ENCODE peak calls at places on chromosome 11, in nine cellular contexts. H is ovary, C is esophagus squamous epithelium, X is psoas muscle, I is GM23248, G is PC-3, J is uterus, Y is OCI-LY7, O is heart right ventricle. M is an unnamed sample. For H3K9me3, the result is how much of the 10 kb centered on the place peaks cover.

GRCh38 chr11:119983240-119983732 is 154.6 kb downstream of the TRIM29 start:
- DNase-seq in G (no peak), X (no peak), J (no peak), H (no peak), I (no peak), O (no peak), C (no peak), Y (no peak), M (no peak)

GRCh38 chr11:12773591-12773990 is 99.4 kb downstream of the TEAD1 start:
- DNase-seq in Y (no peak), I (no peak), J (no peak), H (no peak), C (no peak), X (no peak), G (no peak), O (no peak), M (no peak)

GRCh38 chr11:45553401-45553936 is 112.0 kb downstream of the CHST1 start:
- DNase-seq in C (no peak), X (no peak), Y (no peak), I (no peak), G (no peak), H (no peak), J (no peak), O (no peak), M (no peak)

GRCh38 chr11:97743205-97743742 is 1277.5 kb upstream of the CNTN5 start:
- DNase-seq in I (no peak), G (no peak), Y (no peak), J (no peak), X (no peak), C (no peak), O (no peak), H (no peak), M (no peak)

GRCh38 chr11:44899959-44900358 is 50.7 kb downstream of the TP53I11 start:
- DNase-seq in G (peak), C (no peak), X (no peak), O (no peak), J (peak), Y (peak), H (no peak), I (peak), M (no peak)

GRCh38 chr11:132538642-132539041 is 993.7 kb downstream of the OPCML start:
- DNase-seq in Y (no peak), G (no peak), O (no peak), J (no peak), X (no peak), C (no peak), H (no peak), I (no peak), M (peak)

GRCh38 chr11:80925291-80925690 is 1484.5 kb upstream of the TENM4 start:
- DNase-seq in H (no peak), J (no peak), C (no peak), O (no peak), I (no peak), X (no peak), Y (no peak), G (no peak), M (no peak)

GRCh38 chr11:79068356-79068755 is 372.5 kb downstream of the TENM4 start:
- DNase-seq in X (no peak), O (no peak), H (no peak), J (no peak), I (no peak), C (no peak), Y (no peak), G (no peak), M (no peak)

GRCh38 chr11:118530180-118530682 is 761 bp upstream of the TMEM25 start:
- DNase-seq in C (no peak), G (peak), J (no peak), O (no peak), Y (no peak), H (no peak), I (peak), X (no peak), M (no peak)

GRCh38 chr11:123549901-123550619 is 104.4 kb downstream of the SCN3B start:
- DNase-seq in X (no peak), I (peak), O (no peak), J (no peak), H (no peak), G (peak), Y (no peak), C (no peak), M (no peak)

GRCh38 chr11:1708716-1709115 is 11.7 kb downstream of the KRTAP5-6 start:
- DNase-seq in H (no peak), O (no peak), Y (no peak), G (no peak), C (no peak), X (no peak), I (no peak), J (no peak), M (no peak)

GRCh38 chr11:69245491-69246345 is 48.2 kb upstream of the MYEOV start:
- DNase-seq in I (no peak), Y (no peak), H (no peak), X (no peak), J (no peak), C (no peak), G (no peak), O (peak), M (no peak)

GRCh38 chr11:73625690-73626318 is 20.6 kb upstream of the PLEKHB1 start:
- DNase-seq in J (peak), C (no peak), I (peak), O (peak), H (peak), X (peak), Y (peak), G (peak), M (no peak)

GRCh38 chr11:2091786-2092463 is 47.3 kb downstream of the IGF2 start:
- DNase-seq in I (no peak), X (peak), H (no peak), O (no peak), G (no peak), C (no peak), J (no peak), Y (no peak), M (no peak)

GRCh38 chr11:123833095-123833494 is 26.9 kb upstream of the OR6M1 start:
- DNase-seq in X (no peak), O (no peak), J (no peak), C (no peak), I (no peak), G (peak), H (no peak), Y (no peak), M (no peak)

GRCh38 chr11:10208045-10208674 is 85.9 kb downstream of the SBF2 start:
- DNase-seq in G (peak), J (no peak), H (no peak), X (no peak), I (peak), Y (peak), O (no peak), C (no peak), M (no peak)

GRCh38 chr11:119583585-119583984 is 145.4 kb downstream of the NECTIN1 start:
- DNase-seq in I (no peak), O (no peak), J (no peak), Y (no peak), G (no peak), X (no peak), C (no peak), H (no peak), M (no peak)

GRCh38 chr11:13850256-13851010 is 112.1 kb upstream of the SPON1 start:
- DNase-seq in H (no peak), O (no peak), X (no peak), Y (peak), J (no peak), I (no peak), G (no peak), C (no peak), M (no peak)

GRCh38 chr11:81569999-81570398 is 1163.7 kb downstream of the FAM181B start:
- DNase-seq in X (no peak), O (no peak), G (no peak), H (no peak), I (no peak), C (no peak), J (no peak), Y (no peak), M (no peak)

GRCh38 chr11:130798280-130798679 is 118.0 kb downstream of the SNX19 start:
- DNase-seq in J (no peak), Y (no peak), C (no peak), H (no peak), O (no peak), I (peak), G (peak), X (no peak), M (peak)

GRCh38 chr11:122808494-122808893 is 29.8 kb upstream of the CRTAM start:
- DNase-seq in J (no peak), O (peak), X (no peak), H (no peak), G (no peak), C (no peak), I (peak), Y (peak), M (no peak)

GRCh38 chr11:69245041-69245440 is 48.9 kb upstream of the MYEOV start:
- DNase-seq in G (no peak), H (no peak), C (no peak), I (no peak), Y (no peak), J (no peak), O (no peak), X (no peak), M (no peak)

GRCh38 chr11:73747762-73748161 is 13.1 kb downstream of the RAB6A start:
- DNase-seq in G (no peak), O (no peak), H (no peak), C (no peak), I (no peak), Y (no peak), J (no peak), X (no peak), M (no peak)

GRCh38 chr11:122180435-122180834 is 64.4 kb upstream of the BLID start:
- DNase-seq in Y (no peak), J (peak), H (no peak), O (no peak), X (no peak), C (no peak), G (peak), I (peak), M (no peak)

GRCh38 chr11:114353448-114353847 is 46.9 kb downstream of the C11orf71 start:
- DNase-seq in O (no peak), X (no peak), H (no peak), Y (no peak), J (no peak), I (no peak), G (peak), C (no peak), M (no peak)

GRCh38 chr11:75351541-75352416 is at the start of gene ARRB1:
- DNase-seq in O (peak), Y (no peak), X (peak), I (peak), H (peak), J (peak), C (no peak), G (peak), M (no peak)

GRCh38 chr11:122202951-122203456 is 87.0 kb upstream of the BLID start:
- DNase-seq in I (peak), J (peak), H (peak), O (peak), Y (peak), X (peak), C (no peak), G (peak), M (peak)

GRCh38 chr11:124108158-124108557 is 7.1 kb upstream of the VWA5A start:
- DNase-seq in X (no peak), J (no peak), G (peak), C (no peak), O (no peak), I (peak), Y (peak), H (no peak), M (no peak)

GRCh38 chr11:134228625-134229024 is 4.2 kb downstream of the VPS26B start:
- DNase-seq in I (peak), H (no peak), X (no peak), C (no peak), J (no peak), G (no peak), Y (peak), O (no peak), M (no peak)

GRCh38 chr11:12430912-12431311 is 53.5 kb downstream of the PARVA start:
- DNase-seq in C (no peak), I (peak), Y (no peak), J (peak), G (peak), O (peak), H (peak), X (peak), M (peak)

GRCh38 chr11:30730011-30730410 is 143.9 kb upstream of the MPPED2 start:
- DNase-seq in I (no peak), C (no peak), Y (no peak), G (no peak), H (no peak), X (no peak), O (no peak), J (no peak), M (no peak)

GRCh38 chr11:76542436-76542835 is 97.6 kb downstream of the EMSY start:
- DNase-seq in H (no peak), X (no peak), I (peak), J (no peak), O (no peak), C (no peak), Y (no peak), G (peak), M (no peak)

GRCh38 chr11:130023204-130023603 is 20.6 kb upstream of the PRDM10 start:
- DNase-seq in C (no peak), I (peak), O (no peak), X (no peak), J (no peak), G (peak), Y (peak), H (no peak), M (no peak)

GRCh38 chr11:5390210-5390609 is 6.6 kb downstream of the OR51M1 start:
- DNase-seq in H (no peak), J (no peak), O (no peak), C (no peak), G (no peak), X (no peak), Y (no peak), I (no peak), M (no peak)

GRCh38 chr11:19988598-19988997 is 171.7 kb downstream of the DBX1 start:
- DNase-seq in G (peak), J (peak), I (peak), C (no peak), O (peak), Y (no peak), X (peak), H (no peak), M (no peak)

GRCh38 chr11:10366568-10367331 is 61.9 kb downstream of the ADM start:
- DNase-seq in H (peak), Y (peak), X (peak), J (peak), I (peak), G (peak), C (peak), O (peak), M (peak)

GRCh38 chr11:133228406-133229330 is 303.6 kb downstream of the OPCML start:
- DNase-seq in G (no peak), C (no peak), J (no peak), O (no peak), X (no peak), H (no peak), I (no peak), Y (no peak), M (no peak)

DNA sequence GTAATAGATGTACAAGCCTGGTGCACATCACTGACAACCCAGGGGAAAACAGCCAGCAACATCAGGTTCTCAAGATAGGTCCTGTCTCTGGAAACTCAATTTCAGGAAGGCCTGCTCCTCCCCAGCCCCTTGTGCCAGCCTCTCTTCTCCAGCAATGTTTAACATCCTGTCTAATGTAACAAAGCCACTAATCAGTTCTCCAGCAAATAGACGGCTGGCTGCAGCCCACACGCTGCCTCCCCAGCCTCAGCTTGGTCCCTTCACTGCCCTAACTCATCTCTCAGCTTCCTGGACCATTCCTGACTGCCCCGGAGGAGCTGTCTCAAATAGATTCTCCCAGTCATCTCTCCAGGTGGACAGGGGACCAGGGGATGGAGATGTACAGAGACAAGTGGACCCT is 37.8 kb downstream of the RPL27A start:
- DNase-seq in Y (no peak), O (no peak), X (no peak), J (no peak), G (peak), H (no peak), C (no peak), I (peak), M (no peak)
- H3K27ac ChIP-seq in Y (no peak), O (peak), X (peak), J (peak), G (peak), H (peak), C (peak), I (peak), M (peak)

GRCh38 chr11:91947215-91947614 is 277.4 kb upstream of the FAT3 start:
- DNase-seq in G (peak), C (no peak), Y (no peak), H (no peak), O (no peak), X (no peak), J (no peak), I (peak), M (no peak)
- H3K4me3 ChIP-seq in G (no peak), C (no peak), Y (no peak), H (no peak), O (no peak), X (no peak), J (no peak), I (no peak), M (no peak)

GRCh38 chr11:128416976-128417375 is 170.4 kb downstream of the ETS1 start:
- DNase-seq in J (no peak), I (no peak), C (no peak), O (no peak), H (no peak), X (no peak), Y (no peak), G (peak), M (no peak)
- H3K9me3 ChIP-seq in J (under half), I (under half), C (under half), O (under half), H (under half), X (under half), Y (under half), G (under half), M (under half)

GRCh38 chr11:59899532-59899931 is 20.9 kb downstream of the OOSP3 start:
- DNase-seq in I (no peak), H (no peak), G (no peak), O (no peak), J (no peak), C (no peak), X (no peak), Y (no peak), M (no peak)

GRCh38 chr11:59898046-59898445 is 19.5 kb downstream of the OOSP3 start:
- DNase-seq in Y (no peak), G (no peak), O (no peak), X (no peak), I (no peak), J (no peak), H (no peak), C (no peak), M (no peak)

GRCh38 chr11:59898652-59899051 is 20.1 kb downstream of the OOSP3 start:
- DNase-seq in X (no peak), J (no peak), O (no peak), Y (no peak), I (no peak), C (no peak), G (peak), H (no peak), M (no peak)

GRCh38 chr11:59901306-59901705 is 22.7 kb downstream of the OOSP3 start:
- DNase-seq in O (peak), C (no peak), I (peak), J (no peak), X (no peak), H (no peak), G (peak), Y (no peak), M (no peak)
- H3K27ac ChIP-seq in O (peak), C (no peak), I (no peak), J (no peak), X (no peak), H (no peak), G (peak), Y (no peak), M (no peak)

DNA sequence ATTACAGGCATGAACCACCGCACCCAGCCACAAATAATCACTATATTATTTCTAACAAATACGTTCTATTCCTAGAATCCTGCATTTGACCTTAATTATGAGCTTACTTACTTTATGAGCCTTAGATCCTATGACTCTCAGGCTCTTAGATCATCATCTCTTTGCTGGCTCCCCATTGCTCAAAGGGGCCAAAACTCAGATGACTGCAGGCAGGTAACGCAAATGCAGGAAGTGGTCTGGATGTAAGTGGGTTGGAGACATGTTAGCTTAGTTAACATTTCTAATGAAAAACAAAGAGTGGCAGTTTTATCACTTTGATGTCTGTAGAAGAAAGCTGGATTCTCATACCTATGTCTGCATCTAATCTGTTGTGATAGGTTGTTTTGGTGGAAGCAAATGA is 23.4 kb downstream of the CCDC81 start:
- DNase-seq in Y (no peak), O (no peak), C (no peak), I (no peak), J (no peak), X (no peak), H (no peak), G (no peak), M (no peak)
- H3K4me3 ChIP-seq in Y (no peak), O (no peak), C (no peak), I (no peak), J (no peak), X (no peak), H (no peak), G (no peak), M (no peak)

GRCh38 chr11:70669871-70670683 is 271.7 kb downstream of the CTTN start:
- DNase-seq in C (no peak), O (no peak), X (no peak), G (no peak), J (no peak), H (no peak), I (no peak), Y (no peak), M (no peak)
- H3K9me3 ChIP-seq in C (under half), O (under half), X (under half), G (under half), J (under half), H (under half), I (under half), Y (under half), M (under half)

GRCh38 chr11:86669424-86669823 is 3.0 kb downstream of the ME3 start:
- DNase-seq in J (no peak), C (no peak), G (no peak), H (no peak), I (no peak), O (no peak), Y (no peak), X (no peak), M (no peak)
- H3K27ac ChIP-seq in J (peak), C (peak), G (no peak), H (peak), I (no peak), O (no peak), Y (no peak), X (peak), M (peak)

GRCh38 chr11:111605681-111606080 is 3.4 kb downstream of the SIK2 start:
- DNase-seq in O (no peak), Y (no peak), C (no peak), X (no peak), G (no peak), J (no peak), I (no peak), H (no peak), M (no peak)
- H3K4me3 ChIP-seq in O (no peak), Y (no peak), C (no peak), X (peak), G (no peak), J (no peak), I (peak), H (no peak), M (no peak)

GRCh38 chr11:3359092-3359824 is 19.7 kb downstream of the ZNF195 start:
- DNase-seq in H (no peak), J (no peak), C (no peak), X (no peak), I (no peak), Y (no peak), O (no peak), G (no peak), M (no peak)
- H3K9me3 ChIP-seq in H (under half), J (under half), C (half or more), X (half or more), I (under half), Y (half or more), O (half or more), G (half or more), M (half or more)

DNA sequence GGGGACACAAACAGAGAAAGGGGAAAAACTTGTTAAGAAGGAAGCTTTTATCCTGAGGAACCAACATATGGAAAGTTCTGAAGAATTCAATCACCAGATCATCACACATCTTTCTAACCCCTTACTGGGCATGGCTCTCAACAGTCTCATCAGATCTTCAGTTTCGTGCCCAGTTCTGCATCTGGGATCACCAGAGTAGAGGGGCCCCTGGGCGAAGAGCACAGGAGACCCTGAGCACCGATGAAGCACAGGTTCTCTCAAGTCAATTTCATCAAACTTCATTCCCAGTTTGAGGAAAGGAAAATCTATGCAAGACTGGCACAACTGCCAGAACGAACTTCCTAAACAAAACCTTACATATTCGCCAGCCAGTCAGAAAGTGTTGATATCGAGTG is 8.5 kb upstream of the PYGM start:
- DNase-seq in O (no peak), Y (no peak), J (no peak), I (no peak), G (no peak), C (no peak), H (peak), X (no peak), M (no peak)
- H3K27ac ChIP-seq in O (no peak), Y (no peak), J (no peak), I (no peak), G (no peak), C (peak), H (no peak), X (no peak), M (peak)